ENCODE peak calls at places on chromosomes 12 and 14, in five cellular contexts. One of them, this sample, is unnamed.

GRCh38 chr12:122155705-122156104 is 18.3 kb downstream of the IL31 start:
- DNase-seq in body of pancreas: no peak
- DNase-seq in CD8-positive, alpha-beta T cell: no peak
- DNase-seq in left ventricle myocardium inferior: no peak
- DNase-seq in fibroblast of pulmonary artery: no peak
- DNase-seq in this sample: no peak

GRCh38 chr12:14367097-14367661 is 1.7 kb downstream of the ATF7IP start:
- DNase-seq in left ventricle myocardium inferior: no peak
- DNase-seq in fibroblast of pulmonary artery: peak
- DNase-seq in body of pancreas: no peak
- DNase-seq in CD8-positive, alpha-beta T cell: no peak
- DNase-seq in this sample: peak

GRCh38 chr12:121812320-121812871 is 8.6 kb downstream of the SETD1B start:
- DNase-seq in body of pancreas: peak
- DNase-seq in left ventricle myocardium inferior: peak
- DNase-seq in CD8-positive, alpha-beta T cell: peak
- DNase-seq in fibroblast of pulmonary artery: peak
- DNase-seq in this sample: peak

GRCh38 chr12:59040043-59040442 is 119.7 kb upstream of the LRIG3 start:
- DNase-seq in CD8-positive, alpha-beta T cell: no peak
- DNase-seq in body of pancreas: no peak
- DNase-seq in left ventricle myocardium inferior: no peak
- DNase-seq in fibroblast of pulmonary artery: no peak
- DNase-seq in this sample: no peak

GRCh38 chr14:79328863-79329262 is 882.4 kb downstream of the DIO2 start:
- DNase-seq in body of pancreas: no peak
- DNase-seq in left ventricle myocardium inferior: no peak
- DNase-seq in CD8-positive, alpha-beta T cell: no peak
- DNase-seq in fibroblast of pulmonary artery: no peak
- DNase-seq in this sample: peak

GRCh38 chr12:31207799-31208465 is 118.0 kb downstream of the SINHCAF start:
- DNase-seq in fibroblast of pulmonary artery: peak
- DNase-seq in body of pancreas: no peak
- DNase-seq in CD8-positive, alpha-beta T cell: no peak
- DNase-seq in left ventricle myocardium inferior: no peak
- DNase-seq in this sample: no peak

GRCh38 chr14:24918822-24919221 is 131.1 kb downstream of the STXBP6 start:
- DNase-seq in fibroblast of pulmonary artery: no peak
- DNase-seq in CD8-positive, alpha-beta T cell: no peak
- DNase-seq in left ventricle myocardium inferior: no peak
- DNase-seq in body of pancreas: no peak
- DNase-seq in this sample: no peak

GRCh38 chr14:88045705-88046104 is 40.8 kb downstream of the GPR65 start:
- DNase-seq in left ventricle myocardium inferior: no peak
- DNase-seq in CD8-positive, alpha-beta T cell: no peak
- DNase-seq in body of pancreas: no peak
- DNase-seq in fibroblast of pulmonary artery: no peak
- DNase-seq in this sample: no peak

GRCh38 chr12:48601013-48601756 is 31.3 kb upstream of the LALBA start:
- DNase-seq in CD8-positive, alpha-beta T cell: no peak
- DNase-seq in body of pancreas: no peak
- DNase-seq in left ventricle myocardium inferior: no peak
- DNase-seq in fibroblast of pulmonary artery: peak
- DNase-seq in this sample: no peak

GRCh38 chr12:104695453-104696148 is 238.9 kb downstream of the CHST11 start:
- DNase-seq in left ventricle myocardium inferior: no peak
- DNase-seq in fibroblast of pulmonary artery: peak
- DNase-seq in body of pancreas: no peak
- DNase-seq in CD8-positive, alpha-beta T cell: peak
- DNase-seq in this sample: peak

GRCh38 chr12:64006211-64006610 is 161.7 kb downstream of the SRGAP1 start:
- DNase-seq in left ventricle myocardium inferior: no peak
- DNase-seq in CD8-positive, alpha-beta T cell: no peak
- DNase-seq in body of pancreas: no peak
- DNase-seq in fibroblast of pulmonary artery: peak
- DNase-seq in this sample: peak

GRCh38 chr14:65551019-65551643 is 138.6 kb downstream of the FUT8 start:
- DNase-seq in fibroblast of pulmonary artery: no peak
- DNase-seq in left ventricle myocardium inferior: no peak
- DNase-seq in CD8-positive, alpha-beta T cell: no peak
- DNase-seq in body of pancreas: no peak
- DNase-seq in this sample: no peak

GRCh38 chr14:89504084-89504483 is 87.1 kb upstream of the FOXN3 start:
- DNase-seq in CD8-positive, alpha-beta T cell: no peak
- DNase-seq in fibroblast of pulmonary artery: no peak
- DNase-seq in body of pancreas: no peak
- DNase-seq in left ventricle myocardium inferior: no peak
- DNase-seq in this sample: no peak

GRCh38 chr14:62980693-62981092 is 64.6 kb downstream of the KCNH5 start:
- DNase-seq in fibroblast of pulmonary artery: no peak
- DNase-seq in CD8-positive, alpha-beta T cell: no peak
- DNase-seq in left ventricle myocardium inferior: no peak
- DNase-seq in body of pancreas: no peak
- DNase-seq in this sample: no peak

GRCh38 chr12:128613821-128614220 is 209.9 kb downstream of the SLC15A4 start:
- DNase-seq in fibroblast of pulmonary artery: no peak
- DNase-seq in CD8-positive, alpha-beta T cell: no peak
- DNase-seq in left ventricle myocardium inferior: no peak
- DNase-seq in body of pancreas: no peak
- DNase-seq in this sample: no peak

GRCh38 chr14:39469094-39469710 is 37.0 kb upstream of the FBXO33 start:
- DNase-seq in left ventricle myocardium inferior: no peak
- DNase-seq in body of pancreas: peak
- DNase-seq in fibroblast of pulmonary artery: peak
- DNase-seq in CD8-positive, alpha-beta T cell: peak
- DNase-seq in this sample: no peak
- TF ChIP-seq CTCF in left ventricle myocardium inferior: peak
- TF ChIP-seq CTCF in body of pancreas: no peak
- TF ChIP-seq CTCF in fibroblast of pulmonary artery: peak
- TF ChIP-seq CTCF in CD8-positive, alpha-beta T cell: no peak
- TF ChIP-seq CTCF in this sample: peak

GRCh38 chr12:23217716-23218115 is 592.7 kb downstream of the ETNK1 start:
- DNase-seq in left ventricle myocardium inferior: no peak
- DNase-seq in fibroblast of pulmonary artery: no peak
- DNase-seq in CD8-positive, alpha-beta T cell: no peak
- DNase-seq in body of pancreas: no peak
- DNase-seq in this sample: no peak

GRCh38 chr12:23217158-23217557 is 592.2 kb downstream of the ETNK1 start:
- DNase-seq in body of pancreas: no peak
- DNase-seq in fibroblast of pulmonary artery: no peak
- DNase-seq in left ventricle myocardium inferior: no peak
- DNase-seq in CD8-positive, alpha-beta T cell: no peak
- DNase-seq in this sample: no peak

GRCh38 chr12:23221926-23222325 is 597.0 kb downstream of the ETNK1 start:
- DNase-seq in left ventricle myocardium inferior: no peak
- DNase-seq in body of pancreas: no peak
- DNase-seq in CD8-positive, alpha-beta T cell: no peak
- DNase-seq in fibroblast of pulmonary artery: no peak
- DNase-seq in this sample: no peak

GRCh38 chr12:23221066-23221465 is 596.1 kb downstream of the ETNK1 start:
- DNase-seq in body of pancreas: no peak
- DNase-seq in CD8-positive, alpha-beta T cell: no peak
- DNase-seq in fibroblast of pulmonary artery: no peak
- DNase-seq in left ventricle myocardium inferior: no peak
- DNase-seq in this sample: no peak

DNA sequence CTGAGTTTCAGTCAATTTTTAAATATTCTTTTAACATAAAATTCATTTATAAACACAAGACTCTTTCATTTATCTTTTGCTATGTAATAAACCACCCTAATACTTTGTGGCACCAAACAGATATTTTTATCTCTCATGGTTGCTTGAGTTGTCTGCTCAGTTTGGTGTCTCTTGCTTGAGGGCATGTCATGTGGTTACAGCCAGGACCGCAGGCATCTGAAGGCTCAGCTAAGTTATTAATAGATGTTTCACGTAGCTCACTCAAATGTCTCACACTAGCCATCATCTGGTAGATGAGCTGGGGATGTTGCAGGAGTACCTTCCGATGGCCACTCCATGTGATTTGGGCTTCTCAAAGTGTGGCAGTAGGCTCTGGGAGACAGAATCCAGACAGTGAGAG is 597.8 kb downstream of the ETNK1 start:
- DNase-seq in body of pancreas: no peak
- DNase-seq in fibroblast of pulmonary artery: no peak
- DNase-seq in CD8-positive, alpha-beta T cell: no peak
- DNase-seq in left ventricle myocardium inferior: no peak
- DNase-seq in this sample: no peak
- H3K4me3 ChIP-seq in body of pancreas: no peak
- H3K4me3 ChIP-seq in fibroblast of pulmonary artery: no peak
- H3K4me3 ChIP-seq in CD8-positive, alpha-beta T cell: no peak
- H3K4me3 ChIP-seq in left ventricle myocardium inferior: no peak
- H3K4me3 ChIP-seq in this sample: no peak

GRCh38 chr12:29024117-29024516 is 125.0 kb upstream of the FAR2 start:
- DNase-seq in body of pancreas: no peak
- DNase-seq in CD8-positive, alpha-beta T cell: no peak
- DNase-seq in fibroblast of pulmonary artery: no peak
- DNase-seq in left ventricle myocardium inferior: no peak
- DNase-seq in this sample: no peak
- TF ChIP-seq CTCF in body of pancreas: no peak
- TF ChIP-seq CTCF in CD8-positive, alpha-beta T cell: no peak
- TF ChIP-seq CTCF in fibroblast of pulmonary artery: peak
- TF ChIP-seq CTCF in left ventricle myocardium inferior: no peak
- TF ChIP-seq CTCF in this sample: no peak

GRCh38 chr14:76413962-76414665 is 38.2 kb downstream of the ESRRB start:
- DNase-seq in body of pancreas: no peak
- DNase-seq in CD8-positive, alpha-beta T cell: no peak
- DNase-seq in fibroblast of pulmonary artery: no peak
- DNase-seq in left ventricle myocardium inferior: no peak
- DNase-seq in this sample: no peak
- H3K4me3 ChIP-seq in body of pancreas: no peak
- H3K4me3 ChIP-seq in CD8-positive, alpha-beta T cell: no peak
- H3K4me3 ChIP-seq in fibroblast of pulmonary artery: no peak
- H3K4me3 ChIP-seq in left ventricle myocardium inferior: no peak
- H3K4me3 ChIP-seq in this sample: no peak

GRCh38 chr12:25248732-25249131 is 2.0 kb downstream of the KRAS start:
- DNase-seq in body of pancreas: no peak
- DNase-seq in fibroblast of pulmonary artery: no peak
- DNase-seq in CD8-positive, alpha-beta T cell: no peak
- DNase-seq in left ventricle myocardium inferior: no peak
- DNase-seq in this sample: no peak

GRCh38 chr12:25245491-25245890 is 5.2 kb downstream of the KRAS start:
- DNase-seq in left ventricle myocardium inferior: no peak
- DNase-seq in CD8-positive, alpha-beta T cell: no peak
- DNase-seq in fibroblast of pulmonary artery: no peak
- DNase-seq in body of pancreas: no peak
- DNase-seq in this sample: no peak

GRCh38 chr12:25241171-25242020 is 9.3 kb downstream of the KRAS start:
- DNase-seq in CD8-positive, alpha-beta T cell: peak
- DNase-seq in body of pancreas: no peak
- DNase-seq in fibroblast of pulmonary artery: peak
- DNase-seq in left ventricle myocardium inferior: no peak
- DNase-seq in this sample: peak

GRCh38 chr12:25248137-25248536 is 2.6 kb downstream of the KRAS start:
- DNase-seq in left ventricle myocardium inferior: no peak
- DNase-seq in fibroblast of pulmonary artery: no peak
- DNase-seq in CD8-positive, alpha-beta T cell: no peak
- DNase-seq in body of pancreas: no peak
- DNase-seq in this sample: no peak

DNA sequence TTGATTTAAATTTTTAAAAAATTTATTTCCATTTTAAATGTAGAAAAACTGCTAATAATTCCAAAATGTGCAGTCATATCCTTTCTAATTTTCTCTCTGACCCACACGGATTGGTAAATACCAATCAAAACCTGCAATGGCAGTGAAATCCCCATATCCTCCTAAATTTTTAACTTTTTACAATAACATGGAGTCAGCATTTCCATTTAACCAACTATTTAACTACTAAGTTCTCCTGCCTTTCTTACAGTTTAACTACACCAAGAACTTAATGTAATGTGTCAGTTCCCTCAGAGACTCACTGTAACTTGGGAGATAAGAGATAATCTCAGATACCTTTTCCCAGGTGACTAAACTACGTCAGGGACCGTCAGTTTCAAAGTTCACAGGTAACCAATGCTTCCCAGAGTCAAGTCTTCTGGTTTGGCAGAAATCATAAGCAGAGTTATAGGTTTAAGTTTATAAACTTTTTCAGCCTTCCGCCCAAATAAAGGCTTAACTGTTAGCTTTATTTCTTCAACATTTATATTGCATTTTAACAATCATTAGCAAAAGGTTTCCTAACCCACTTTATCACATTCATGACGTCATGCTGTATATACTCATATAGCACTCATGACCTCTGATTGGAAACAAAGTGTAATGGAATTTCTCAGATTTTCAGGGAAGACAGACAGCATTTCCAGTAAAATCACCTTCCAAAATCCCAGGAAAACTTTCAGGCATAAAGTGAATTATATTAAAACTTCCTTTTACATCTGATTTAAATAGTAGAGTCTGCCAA is 7.6 kb downstream of the KRAS start:
- DNase-seq in body of pancreas: no peak
- DNase-seq in fibroblast of pulmonary artery: peak
- DNase-seq in left ventricle myocardium inferior: no peak
- DNase-seq in CD8-positive, alpha-beta T cell: no peak
- DNase-seq in this sample: no peak
- TF ChIP-seq CTCF in body of pancreas: no peak
- TF ChIP-seq CTCF in fibroblast of pulmonary artery: no peak
- TF ChIP-seq CTCF in left ventricle myocardium inferior: no peak
- TF ChIP-seq CTCF in CD8-positive, alpha-beta T cell: no peak
- TF ChIP-seq CTCF in this sample: no peak

GRCh38 chr14:70810621-70811020 is 1.3 kb upstream of the MAP3K9 start:
- DNase-seq in CD8-positive, alpha-beta T cell: no peak
- DNase-seq in left ventricle myocardium inferior: no peak
- DNase-seq in fibroblast of pulmonary artery: no peak
- DNase-seq in body of pancreas: no peak
- DNase-seq in this sample: no peak
- H3K4me3 ChIP-seq in CD8-positive, alpha-beta T cell: no peak
- H3K4me3 ChIP-seq in left ventricle myocardium inferior: no peak
- H3K4me3 ChIP-seq in fibroblast of pulmonary artery: no peak
- H3K4me3 ChIP-seq in body of pancreas: no peak
- H3K4me3 ChIP-seq in this sample: no peak

DNA sequence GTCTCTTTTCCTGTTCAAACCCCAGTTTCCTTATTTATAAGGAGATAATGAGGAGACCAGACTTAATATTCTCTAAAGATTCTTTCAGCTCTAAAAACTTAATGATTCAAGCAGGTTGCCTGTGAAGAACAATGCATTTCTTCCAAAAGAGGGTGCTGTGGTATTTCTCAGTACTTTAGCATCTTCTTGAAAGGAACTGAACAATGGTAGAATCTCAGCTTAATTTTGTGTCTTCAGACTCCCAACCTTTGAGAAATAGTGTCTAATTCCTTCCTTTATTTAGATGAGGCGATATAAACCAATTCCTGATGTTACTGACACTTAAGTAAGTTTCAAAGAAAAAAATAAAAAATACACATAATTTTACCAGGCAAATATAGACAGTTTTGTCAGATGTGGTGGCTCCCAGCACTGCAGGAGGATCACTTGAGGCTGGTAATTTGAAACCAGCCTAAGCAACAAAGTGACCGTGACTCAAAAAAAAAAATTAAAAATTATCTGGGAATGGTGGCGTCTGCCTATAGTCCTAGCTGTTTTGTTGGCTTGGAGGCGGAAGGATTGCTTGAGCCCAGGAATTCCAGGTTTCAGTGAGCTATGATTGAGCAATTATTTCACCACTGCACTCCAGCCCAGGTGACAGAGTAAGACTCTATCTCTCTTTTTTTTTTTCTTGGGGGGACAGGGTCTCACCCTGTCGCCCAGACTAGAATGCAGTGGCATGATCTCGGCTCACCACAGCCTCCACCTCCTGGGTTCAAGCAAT is 76.9 kb upstream of the PSMA6 start:
- DNase-seq in left ventricle myocardium inferior: no peak
- DNase-seq in fibroblast of pulmonary artery: peak
- DNase-seq in CD8-positive, alpha-beta T cell: no peak
- DNase-seq in body of pancreas: no peak
- DNase-seq in this sample: peak
- TF ChIP-seq CTCF in left ventricle myocardium inferior: peak
- TF ChIP-seq CTCF in fibroblast of pulmonary artery: peak
- TF ChIP-seq CTCF in CD8-positive, alpha-beta T cell: no peak
- TF ChIP-seq CTCF in body of pancreas: peak
- TF ChIP-seq CTCF in this sample: peak